ENCODE peak calls at places on chromosomes 13 and 19, in six cellular contexts. One of them, this sample, is unnamed.

GRCh38 chr13:38490657-38491056 is 141.0 kb downstream of the UFM1 start:
- DNase-seq in cardiac muscle cell: no peak
- DNase-seq in SK-N-SH: no peak
- DNase-seq in upper lobe of left lung: no peak
- DNase-seq in AG04450: no peak
- DNase-seq in PC-3: no peak
- DNase-seq in this sample: no peak

GRCh38 chr13:110944968-110945952 is 30.4 kb upstream of the ANKRD10 start:
- DNase-seq in cardiac muscle cell: no peak
- DNase-seq in SK-N-SH: no peak
- DNase-seq in upper lobe of left lung: no peak
- DNase-seq in AG04450: no peak
- DNase-seq in PC-3: no peak
- DNase-seq in this sample: no peak

GRCh38 chr13:40756042-40756441 is 14.9 kb downstream of the MRPS31 start:
- DNase-seq in cardiac muscle cell: no peak
- DNase-seq in SK-N-SH: no peak
- DNase-seq in upper lobe of left lung: no peak
- DNase-seq in AG04450: no peak
- DNase-seq in PC-3: no peak
- DNase-seq in this sample: peak; percentile 26

GRCh38 chr13:76980075-76980718 is 11.7 kb upstream of the CLN5 start:
- DNase-seq in cardiac muscle cell: peak; percentile 64
- DNase-seq in SK-N-SH: peak; percentile 92
- DNase-seq in upper lobe of left lung: peak; percentile 82
- DNase-seq in AG04450: peak; percentile 13
- DNase-seq in PC-3: peak; percentile 71
- DNase-seq in this sample: peak; percentile 75

GRCh38 chr13:113486698-113487097 is 3.8 kb downstream of the DCUN1D2 start:
- DNase-seq in cardiac muscle cell: no peak
- DNase-seq in SK-N-SH: peak; percentile 51
- DNase-seq in upper lobe of left lung: no peak
- DNase-seq in AG04450: no peak
- DNase-seq in PC-3: no peak
- DNase-seq in this sample: no peak

GRCh38 chr13:98508280-98509074 is 68.4 kb downstream of the STK24 start:
- DNase-seq in cardiac muscle cell: peak; percentile 71
- DNase-seq in SK-N-SH: no peak
- DNase-seq in upper lobe of left lung: no peak
- DNase-seq in AG04450: peak; percentile 30
- DNase-seq in PC-3: no peak
- DNase-seq in this sample: peak; percentile 43

GRCh38 chr19:30093966-30094770 is 152.1 kb downstream of the URI1 start:
- DNase-seq in cardiac muscle cell: no peak
- DNase-seq in SK-N-SH: peak; percentile 65
- DNase-seq in upper lobe of left lung: no peak
- DNase-seq in AG04450: no peak
- DNase-seq in PC-3: no peak
- DNase-seq in this sample: no peak

GRCh38 chr13:29857089-29857488 is 6.7 kb upstream of the UBL3 start:
- DNase-seq in cardiac muscle cell: no peak
- DNase-seq in SK-N-SH: no peak
- DNase-seq in upper lobe of left lung: no peak
- DNase-seq in AG04450: no peak
- DNase-seq in PC-3: no peak
- DNase-seq in this sample: no peak

GRCh38 chr19:5124111-5124855 is 155.4 kb downstream of the KDM4B start:
- DNase-seq in cardiac muscle cell: no peak
- DNase-seq in SK-N-SH: no peak
- DNase-seq in upper lobe of left lung: no peak
- DNase-seq in AG04450: no peak
- DNase-seq in PC-3: no peak
- DNase-seq in this sample: no peak

GRCh38 chr19:45082170-45082569 is 3.1 kb downstream of the GEMIN7 start:
- DNase-seq in cardiac muscle cell: no peak
- DNase-seq in SK-N-SH: no peak
- DNase-seq in upper lobe of left lung: no peak
- DNase-seq in AG04450: no peak
- DNase-seq in PC-3: no peak
- DNase-seq in this sample: no peak

GRCh38 chr13:59203855-59204254 is 959.9 kb downstream of the DIAPH3 start:
- DNase-seq in cardiac muscle cell: peak; percentile 59
- DNase-seq in SK-N-SH: no peak
- DNase-seq in upper lobe of left lung: no peak
- DNase-seq in AG04450: no peak
- DNase-seq in PC-3: no peak
- DNase-seq in this sample: no peak

GRCh38 chr13:25966086-25966485 is 85.7 kb downstream of the SHISA2 start:
- DNase-seq in cardiac muscle cell: peak; percentile 74
- DNase-seq in SK-N-SH: no peak
- DNase-seq in upper lobe of left lung: no peak
- DNase-seq in AG04450: no peak
- DNase-seq in PC-3: peak; percentile 54
- DNase-seq in this sample: no peak

GRCh38 chr13:107347641-107348369 is 779.9 kb upstream of the ARGLU1 start:
- DNase-seq in cardiac muscle cell: peak; percentile 34
- DNase-seq in SK-N-SH: no peak
- DNase-seq in upper lobe of left lung: no peak
- DNase-seq in AG04450: no peak
- DNase-seq in PC-3: no peak
- DNase-seq in this sample: no peak

GRCh38 chr13:112187527-112188297 is 120.8 kb downstream of the SOX1 start:
- DNase-seq in cardiac muscle cell: no peak
- DNase-seq in SK-N-SH: no peak
- DNase-seq in upper lobe of left lung: peak; percentile 12
- DNase-seq in AG04450: no peak
- DNase-seq in PC-3: no peak
- DNase-seq in this sample: no peak

GRCh38 chr13:75385708-75386083 is 96.3 kb downstream of the TBC1D4 start:
- DNase-seq in cardiac muscle cell: no peak
- DNase-seq in SK-N-SH: no peak
- DNase-seq in upper lobe of left lung: no peak
- DNase-seq in AG04450: no peak
- DNase-seq in PC-3: no peak
- DNase-seq in this sample: no peak

GRCh38 chr19:51926426-51926783 is 867 bp upstream of the ZNF613 start:
- DNase-seq in cardiac muscle cell: no peak
- DNase-seq in SK-N-SH: no peak
- DNase-seq in upper lobe of left lung: no peak
- DNase-seq in AG04450: no peak
- DNase-seq in PC-3: no peak
- DNase-seq in this sample: no peak

GRCh38 chr13:79468819-79469218 is 12.1 kb upstream of the NDFIP2 start:
- DNase-seq in cardiac muscle cell: no peak
- DNase-seq in SK-N-SH: no peak
- DNase-seq in upper lobe of left lung: no peak
- DNase-seq in AG04450: no peak
- DNase-seq in PC-3: no peak
- DNase-seq in this sample: peak; percentile 19

GRCh38 chr19:57803594-57804325 is 11.0 kb downstream of the ZNF552 start:
- DNase-seq in cardiac muscle cell: peak; percentile 92
- DNase-seq in SK-N-SH: peak; percentile 68
- DNase-seq in upper lobe of left lung: no peak
- DNase-seq in AG04450: peak; percentile 48
- DNase-seq in PC-3: peak; percentile 54
- DNase-seq in this sample: no peak

GRCh38 chr13:96223231-96223630 is 133.3 kb downstream of the HS6ST3 start:
- DNase-seq in cardiac muscle cell: no peak
- DNase-seq in SK-N-SH: no peak
- DNase-seq in upper lobe of left lung: no peak
- DNase-seq in AG04450: no peak
- DNase-seq in PC-3: no peak
- DNase-seq in this sample: no peak

GRCh38 chr13:76886292-76887061 is at the start of gene KCTD12:
- DNase-seq in cardiac muscle cell: peak; percentile 94
- DNase-seq in SK-N-SH: peak; percentile 86
- DNase-seq in upper lobe of left lung: peak; percentile 88
- DNase-seq in AG04450: no peak
- DNase-seq in PC-3: peak; percentile 67
- DNase-seq in this sample: peak; percentile 92

GRCh38 chr13:107865643-107866006 is 349.7 kb downstream of the LIG4 start:
- DNase-seq in cardiac muscle cell: peak; percentile 29
- DNase-seq in SK-N-SH: no peak
- DNase-seq in upper lobe of left lung: no peak
- DNase-seq in AG04450: no peak
- DNase-seq in PC-3: no peak
- DNase-seq in this sample: no peak

GRCh38 chr13:108326318-108326717 is 56.8 kb downstream of the TNFSF13B start:
- DNase-seq in cardiac muscle cell: peak; percentile 2
- DNase-seq in SK-N-SH: no peak
- DNase-seq in upper lobe of left lung: peak; percentile 35
- DNase-seq in AG04450: no peak
- DNase-seq in PC-3: no peak
- DNase-seq in this sample: peak; percentile 55

GRCh38 chr19:51607077-51607476 is 23.1 kb downstream of the SIGLEC5 start:
- DNase-seq in cardiac muscle cell: no peak
- DNase-seq in SK-N-SH: no peak
- DNase-seq in upper lobe of left lung: no peak
- DNase-seq in AG04450: no peak
- DNase-seq in PC-3: no peak
- DNase-seq in this sample: peak; percentile 98

GRCh38 chr13:102484329-102484728 is 82.5 kb upstream of the FGF14 start:
- DNase-seq in cardiac muscle cell: no peak
- DNase-seq in SK-N-SH: no peak
- DNase-seq in upper lobe of left lung: no peak
- DNase-seq in AG04450: no peak
- DNase-seq in PC-3: no peak
- DNase-seq in this sample: no peak

GRCh38 chr13:39415403-39415802 is 187.6 kb downstream of the LHFPL6 start:
- DNase-seq in cardiac muscle cell: peak; percentile 77
- DNase-seq in SK-N-SH: peak; percentile 30
- DNase-seq in upper lobe of left lung: peak; percentile 61
- DNase-seq in AG04450: no peak
- DNase-seq in PC-3: peak; percentile 44
- DNase-seq in this sample: peak; percentile 44

GRCh38 chr13:59641261-59641660 is 522.5 kb downstream of the DIAPH3 start:
- DNase-seq in cardiac muscle cell: no peak
- DNase-seq in SK-N-SH: no peak
- DNase-seq in upper lobe of left lung: no peak
- DNase-seq in AG04450: no peak
- DNase-seq in PC-3: peak; percentile 5
- DNase-seq in this sample: no peak

GRCh38 chr19:54179921-54180452 is 7.0 kb upstream of the TMC4 start:
- DNase-seq in cardiac muscle cell: peak; percentile 83
- DNase-seq in SK-N-SH: peak; percentile 66
- DNase-seq in upper lobe of left lung: no peak
- DNase-seq in AG04450: no peak
- DNase-seq in PC-3: peak; percentile 16
- DNase-seq in this sample: no peak

GRCh38 chr13:109402976-109403375 is 383.4 kb downstream of the IRS2 start:
- DNase-seq in cardiac muscle cell: no peak
- DNase-seq in SK-N-SH: no peak
- DNase-seq in upper lobe of left lung: peak; percentile 35
- DNase-seq in AG04450: no peak
- DNase-seq in PC-3: no peak
- DNase-seq in this sample: no peak

GRCh38 chr13:21016487-21016886 is 44.9 kb downstream of the LATS2 start:
- DNase-seq in cardiac muscle cell: no peak
- DNase-seq in SK-N-SH: no peak
- DNase-seq in upper lobe of left lung: no peak
- DNase-seq in AG04450: no peak
- DNase-seq in PC-3: no peak
- DNase-seq in this sample: no peak
- H3K4me3 ChIP-seq in cardiac muscle cell: no peak overlapping the region
- H3K4me3 ChIP-seq in SK-N-SH: peak overlapping the region; percentile 52
- H3K4me3 ChIP-seq in upper lobe of left lung: no peak overlapping the region
- H3K4me3 ChIP-seq in AG04450: no peak overlapping the region
- H3K4me3 ChIP-seq in PC-3: no peak overlapping the region
- H3K4me3 ChIP-seq in this sample: no peak overlapping the region

GRCh38 chr19:34574704-34575103 is 93.1 kb downstream of the WTIP start:
- DNase-seq in cardiac muscle cell: no peak
- DNase-seq in SK-N-SH: no peak
- DNase-seq in upper lobe of left lung: no peak
- DNase-seq in AG04450: no peak
- DNase-seq in PC-3: no peak
- DNase-seq in this sample: no peak
- TF ChIP-seq CTCF in cardiac muscle cell: no peak
- TF ChIP-seq CTCF in SK-N-SH: no peak
- TF ChIP-seq CTCF in upper lobe of left lung: no peak
- TF ChIP-seq CTCF in AG04450: no peak
- TF ChIP-seq CTCF in PC-3: no peak
- TF ChIP-seq CTCF in this sample: no peak

DNA sequence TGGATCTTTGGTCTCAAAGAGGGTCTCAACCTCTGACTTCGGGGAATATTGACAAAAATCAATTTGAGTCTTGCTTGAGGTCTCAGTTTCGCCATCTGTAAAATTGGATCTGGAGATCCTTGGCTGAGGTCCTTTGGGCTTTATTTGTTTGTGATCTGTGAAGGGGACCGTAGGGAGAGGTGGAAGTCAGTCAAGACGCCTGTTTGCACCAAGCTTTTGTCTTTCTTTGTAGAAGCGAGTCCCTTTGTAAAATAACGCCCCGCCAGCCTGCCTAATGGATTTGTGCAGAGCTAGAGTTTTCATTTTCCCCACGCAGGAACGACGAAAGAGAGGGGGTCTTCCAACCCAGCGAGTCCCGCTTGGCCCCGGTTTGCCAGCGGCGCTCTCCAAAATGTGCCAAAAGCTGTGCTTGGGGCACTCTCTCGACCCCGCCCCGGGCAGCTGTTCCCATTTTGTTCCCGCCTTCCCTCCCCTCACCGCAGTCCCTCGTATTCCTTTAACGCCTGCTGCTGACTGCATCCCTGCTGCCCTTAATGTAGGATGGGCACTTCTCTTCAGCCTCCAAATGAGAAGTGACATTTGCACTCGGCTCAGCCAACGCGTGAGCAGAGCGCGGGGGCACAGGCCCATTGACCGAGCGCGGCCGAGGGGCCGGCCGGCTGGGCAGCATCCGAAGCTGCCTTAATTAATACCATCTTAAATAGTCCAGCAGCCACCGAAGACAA is 13.0 kb downstream of the ZIC5 start:
- DNase-seq in cardiac muscle cell: no peak
- DNase-seq in SK-N-SH: no peak
- DNase-seq in upper lobe of left lung: no peak
- DNase-seq in AG04450: no peak
- DNase-seq in PC-3: no peak
- DNase-seq in this sample: no peak
- H3K4me3 ChIP-seq in cardiac muscle cell: no peak overlapping the region
- H3K4me3 ChIP-seq in SK-N-SH: no peak overlapping the region
- H3K4me3 ChIP-seq in upper lobe of left lung: no peak overlapping the region
- H3K4me3 ChIP-seq in AG04450: no peak overlapping the region
- H3K4me3 ChIP-seq in PC-3: no peak overlapping the region
- H3K4me3 ChIP-seq in this sample: no peak overlapping the region

GRCh38 chr19:17419491-17420266 is at the start of gene MVB12A:
- DNase-seq in cardiac muscle cell: peak; percentile 100
- DNase-seq in SK-N-SH: peak; percentile 97
- DNase-seq in upper lobe of left lung: peak; percentile 99
- DNase-seq in AG04450: peak; percentile 99
- DNase-seq in PC-3: peak; percentile 99
- DNase-seq in this sample: peak; percentile 99

GRCh38 chr19:17419154-17419490 is 725 bp upstream of the MVB12A start:
- DNase-seq in cardiac muscle cell: no peak
- DNase-seq in SK-N-SH: no peak
- DNase-seq in upper lobe of left lung: no peak
- DNase-seq in AG04450: no peak
- DNase-seq in PC-3: no peak
- DNase-seq in this sample: no peak

GRCh38 chr19:17421942-17422341 is 2.1 kb downstream of the MVB12A start:
- DNase-seq in cardiac muscle cell: no peak
- DNase-seq in SK-N-SH: no peak
- DNase-seq in upper lobe of left lung: no peak
- DNase-seq in AG04450: no peak
- DNase-seq in PC-3: no peak
- DNase-seq in this sample: no peak

GRCh38 chr19:17418710-17419109 is 1.1 kb upstream of the MVB12A start:
- DNase-seq in cardiac muscle cell: peak; percentile 39
- DNase-seq in SK-N-SH: no peak
- DNase-seq in upper lobe of left lung: no peak
- DNase-seq in AG04450: no peak
- DNase-seq in PC-3: no peak
- DNase-seq in this sample: no peak

GRCh38 chr19:17420267-17420924 is 549 bp downstream of the MVB12A start:
- DNase-seq in cardiac muscle cell: peak; percentile 24
- DNase-seq in SK-N-SH: peak; percentile 85
- DNase-seq in upper lobe of left lung: peak; percentile 44
- DNase-seq in AG04450: no peak
- DNase-seq in PC-3: peak; percentile 38
- DNase-seq in this sample: peak; percentile 46
- TF ChIP-seq CTCF in cardiac muscle cell: peak; percentile 4
- TF ChIP-seq CTCF in SK-N-SH: peak; percentile 21
- TF ChIP-seq CTCF in upper lobe of left lung: no peak
- TF ChIP-seq CTCF in AG04450: peak; percentile 10
- TF ChIP-seq CTCF in PC-3: no peak
- TF ChIP-seq CTCF in this sample: no peak